ENCODE peak calls at places on chromosomes 6 and 20, in nine cellular contexts. R, T, W, K, H, N, I, J and E are unnamed samples.

GRCh38 chr6:40719671-40720374 is 132.7 kb upstream of the LRFN2 start:
- DNase-seq in R (no peak), T (no peak), W (no peak), K (peak), H (peak), N (no peak), I (peak), J (no peak), E (peak)

GRCh38 chr6:15285682-15286294 is 39.9 kb downstream of the JARID2 start:
- DNase-seq in R (no peak), T (no peak), W (no peak), K (no peak), H (peak), N (no peak), I (no peak), J (no peak), E (no peak)

GRCh38 chr20:8043687-8044278 is 24.2 kb upstream of the TMX4 start:
- DNase-seq in R (no peak), T (peak), W (no peak), K (peak), H (peak), N (no peak), I (peak), J (peak), E (peak)

GRCh38 chr20:25042531-25043498 is 15.1 kb downstream of the ACSS1 start:
- DNase-seq in R (peak), T (peak), W (peak), K (peak), H (no peak), N (no peak), I (peak), J (no peak), E (no peak)

GRCh38 chr6:130140084-130140483 is 82.7 kb downstream of the SAMD3 start:
- DNase-seq in R (no peak), T (no peak), W (no peak), K (no peak), H (no peak), N (no peak), I (no peak), J (no peak), E (peak)

GRCh38 chr6:39302669-39303424 is 11.4 kb downstream of the KCNK17 start:
- DNase-seq in R (peak), T (peak), W (peak), K (peak), H (peak), N (peak), I (peak), J (peak), E (peak)

GRCh38 chr6:32852844-32853540 is 512 bp downstream of the TAP1 start:
- DNase-seq in R (peak), T (peak), W (peak), K (peak), H (peak), N (no peak), I (no peak), J (no peak), E (peak)

GRCh38 chr6:2630891-2631458 is 119.7 kb downstream of the MYLK4 start:
- DNase-seq in R (no peak), T (peak), W (no peak), K (peak), H (peak), N (no peak), I (no peak), J (no peak), E (peak)

GRCh38 chr6:15907914-15908518 is 220.9 kb upstream of the MYLIP start:
- DNase-seq in R (no peak), T (no peak), W (no peak), K (no peak), H (no peak), N (peak), I (peak), J (no peak), E (no peak)

GRCh38 chr6:56850618-56851017 is 104.3 kb upstream of the BEND6 start:
- DNase-seq in R (no peak), T (no peak), W (no peak), K (no peak), H (no peak), N (no peak), I (no peak), J (no peak), E (peak)

GRCh38 chr20:46255440-46256104 is 52.7 kb downstream of the CDH22 start:
- DNase-seq in R (peak), T (peak), W (peak), K (peak), H (no peak), N (peak), I (peak), J (peak), E (no peak)

GRCh38 chr6:124203106-124203811 is 399.6 kb downstream of the NKAIN2 start:
- DNase-seq in R (no peak), T (no peak), W (no peak), K (no peak), H (no peak), N (no peak), I (no peak), J (no peak), E (no peak)

GRCh38 chr6:15962449-15962764 is 166.5 kb upstream of the MYLIP start:
- DNase-seq in R (no peak), T (no peak), W (no peak), K (peak), H (peak), N (no peak), I (peak), J (no peak), E (peak)

GRCh38 chr20:10653593-10654288 is 20.1 kb downstream of the JAG1 start:
- DNase-seq in R (peak), T (peak), W (no peak), K (no peak), H (peak), N (no peak), I (no peak), J (no peak), E (no peak)

GRCh38 chr6:50091641-50092040 is 41.9 kb upstream of the DEFB112 start:
- DNase-seq in R (no peak), T (no peak), W (no peak), K (no peak), H (no peak), N (no peak), I (no peak), J (no peak), E (no peak)

GRCh38 chr6:21742238-21742660 is 148.7 kb downstream of the SOX4 start:
- DNase-seq in R (no peak), T (no peak), W (no peak), K (no peak), H (peak), N (no peak), I (no peak), J (no peak), E (peak)

GRCh38 chr6:38322123-38322522 is 317.6 kb downstream of the BTBD9 start:
- DNase-seq in R (no peak), T (no peak), W (no peak), K (no peak), H (no peak), N (no peak), I (no peak), J (no peak), E (no peak)

GRCh38 chr20:48689388-48689787 is 138.4 kb downstream of the PREX1 start:
- DNase-seq in R (no peak), T (no peak), W (no peak), K (peak), H (no peak), N (no peak), I (no peak), J (no peak), E (no peak)

GRCh38 chr20:53786071-53786444 is 192.4 kb upstream of the ZNF217 start:
- DNase-seq in R (no peak), T (no peak), W (no peak), K (no peak), H (no peak), N (no peak), I (peak), J (no peak), E (no peak)

GRCh38 chr6:33686225-33686742 is 25.2 kb downstream of the UQCC2 start:
- DNase-seq in R (no peak), T (no peak), W (no peak), K (peak), H (no peak), N (no peak), I (no peak), J (no peak), E (no peak)

GRCh38 chr6:44645276-44645675 is 257.8 kb downstream of the CDC5L start:
- DNase-seq in R (no peak), T (no peak), W (no peak), K (no peak), H (no peak), N (no peak), I (no peak), J (peak), E (no peak)

GRCh38 chr6:96001891-96002575 is 13.7 kb upstream of the FUT9 start:
- DNase-seq in R (no peak), T (no peak), W (no peak), K (no peak), H (no peak), N (no peak), I (no peak), J (no peak), E (no peak)

GRCh38 chr6:144195671-144196070 is 45.4 kb downstream of the STX11 start:
- DNase-seq in R (no peak), T (no peak), W (no peak), K (no peak), H (peak), N (no peak), I (no peak), J (no peak), E (peak)

GRCh38 chr6:16705403-16705993 is 55.8 kb downstream of the ATXN1 start:
- DNase-seq in R (no peak), T (no peak), W (no peak), K (no peak), H (no peak), N (no peak), I (no peak), J (no peak), E (no peak)

GRCh38 chr20:34708621-34709043 is 4.5 kb downstream of the TP53INP2 start:
- DNase-seq in R (peak), T (peak), W (peak), K (peak), H (peak), N (peak), I (peak), J (peak), E (peak)

GRCh38 chr20:9543214-9543613 is 28.8 kb downstream of the LAMP5 start:
- DNase-seq in R (no peak), T (no peak), W (no peak), K (no peak), H (no peak), N (no peak), I (no peak), J (no peak), E (no peak)

GRCh38 chr6:143482593-143482992 is 28.9 kb downstream of the FUCA2 start:
- DNase-seq in R (no peak), T (no peak), W (no peak), K (no peak), H (no peak), N (no peak), I (no peak), J (no peak), E (no peak)

GRCh38 chr20:56626367-56627121 is 2.6 kb upstream of the TFAP2C start:
- DNase-seq in R (no peak), T (no peak), W (no peak), K (peak), H (peak), N (peak), I (no peak), J (peak), E (peak)

GRCh38 chr6:53956068-53956711 is 155.1 kb upstream of the MLIP start:
- DNase-seq in R (peak), T (peak), W (peak), K (no peak), H (peak), N (no peak), I (peak), J (peak), E (peak)

GRCh38 chr6:67811239-67812037 is 823.6 kb upstream of the ADGRB3 start:
- DNase-seq in R (no peak), T (no peak), W (no peak), K (no peak), H (no peak), N (no peak), I (no peak), J (no peak), E (no peak)

GRCh38 chr20:58713801-58714339 is 21.3 kb downstream of the NPEPL1 start:
- DNase-seq in R (peak), T (no peak), W (no peak), K (peak), H (no peak), N (peak), I (no peak), J (no peak), E (no peak)

GRCh38 chr6:38117281-38117680 is 297.8 kb downstream of the ZFAND3 start:
- DNase-seq in R (no peak), T (no peak), W (no peak), K (no peak), H (peak), N (no peak), I (no peak), J (no peak), E (peak)

GRCh38 chr20:8399963-8400362 is 267.9 kb downstream of the PLCB1 start:
- DNase-seq in R (no peak), T (no peak), W (no peak), K (no peak), H (no peak), N (no peak), I (no peak), J (no peak), E (no peak)

GRCh38 chr6:68059894-68060293 is 575.2 kb upstream of the ADGRB3 start:
- DNase-seq in R (no peak), T (no peak), W (no peak), K (no peak), H (no peak), N (no peak), I (no peak), J (no peak), E (peak)

GRCh38 chr20:63273635-63274380 is 1.2 kb downstream of the ARFGAP1 start:
- DNase-seq in R (no peak), T (no peak), W (no peak), K (peak), H (peak), N (no peak), I (no peak), J (no peak), E (peak)

GRCh38 chr6:108592371-108593337 is 31.9 kb downstream of the FOXO3 start:
- DNase-seq in R (no peak), T (no peak), W (peak), K (peak), H (peak), N (no peak), I (no peak), J (peak), E (peak)